ENCODE peak calls at places on chromosomes 7 and 10, in six cellular contexts. W, Y, P, Z, B and D are unnamed samples.

GRCh38 chr7:23462846-23463245 is 7.4 kb downstream of the IGF2BP3 start:
- DNase-seq in W (peak; percentile 61), Y (peak; percentile 18), P (no peak), Z (no peak), B (no peak), D (no peak)

GRCh38 chr10:86900955-86901354 is 56.5 kb downstream of the MMRN2 start:
- DNase-seq in W (no peak), Y (peak; percentile 95), P (no peak), Z (no peak), B (peak; percentile 57), D (no peak)

GRCh38 chr10:109978481-109978880 is 29.3 kb upstream of the ADD3 start:
- DNase-seq in W (peak; percentile 48), Y (peak; percentile 56), P (peak; percentile 52), Z (no peak), B (peak; percentile 49), D (peak; percentile 47)

GRCh38 chr10:100141446-100142087 is 44.3 kb downstream of the ERLIN1 start:
- DNase-seq in W (no peak), Y (no peak), P (no peak), Z (no peak), B (no peak), D (no peak)

GRCh38 chr10:25815999-25816768 is 117.8 kb upstream of the MYO3A start:
- DNase-seq in W (no peak), Y (no peak), P (no peak), Z (no peak), B (no peak), D (peak; percentile 63)

GRCh38 chr7:130912910-130913720 is 179.1 kb upstream of the KLF14 start:
- DNase-seq in W (peak; percentile 96), Y (peak; percentile 69), P (no peak), Z (peak; percentile 95), B (peak; percentile 67), D (peak; percentile 90)

GRCh38 chr10:14554843-14555205 is 219.9 kb downstream of the FAM107B start:
- DNase-seq in W (peak; percentile 55), Y (no peak), P (no peak), Z (no peak), B (no peak), D (no peak)

GRCh38 chr10:68428396-68428795 is 21.3 kb upstream of the RUFY2 start:
- DNase-seq in W (no peak), Y (no peak), P (no peak), Z (no peak), B (no peak), D (no peak)

GRCh38 chr7:149838224-149838991 is at the start of gene ZNF862:
- DNase-seq in W (peak; percentile 96), Y (peak; percentile 99), P (peak; percentile 97), Z (peak; percentile 92), B (peak; percentile 96), D (peak; percentile 97)

GRCh38 chr7:149837620-149838223 is 453 bp upstream of the ZNF862 start:
- DNase-seq in W (no peak), Y (no peak), P (no peak), Z (no peak), B (no peak), D (no peak)

GRCh38 chr7:149834601-149835000 is 3.6 kb upstream of the ZNF862 start:
- DNase-seq in W (no peak), Y (no peak), P (no peak), Z (no peak), B (no peak), D (no peak)

GRCh38 chr7:149838992-149839408 is 825 bp downstream of the ZNF862 start:
- DNase-seq in W (peak; percentile 22), Y (no peak), P (no peak), Z (no peak), B (no peak), D (no peak)

DNA sequence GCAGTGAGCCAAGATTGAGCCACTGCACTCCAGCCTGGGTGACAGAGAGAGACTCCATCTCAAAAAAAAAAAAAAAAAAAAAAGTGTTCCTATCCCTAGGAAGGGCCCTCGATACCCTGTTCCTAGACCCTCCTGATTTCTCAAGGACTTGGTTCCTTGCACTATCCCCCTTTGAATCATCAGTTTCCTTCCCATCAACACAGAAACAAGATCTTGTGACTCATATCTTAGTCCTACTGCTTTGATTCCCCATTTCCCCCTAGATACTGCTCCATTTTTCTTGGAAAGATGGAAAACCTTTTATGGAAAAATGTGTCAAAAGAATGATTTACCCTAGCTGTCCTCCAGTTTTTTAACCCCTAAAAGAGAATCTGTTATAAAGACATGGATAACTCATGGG is 1.7 kb upstream of the ZNF862 start:
- DNase-seq in W (no peak), Y (no peak), P (no peak), Z (no peak), B (no peak), D (no peak)
- TF ChIP-seq CTCF in W (no peak), Y (no peak), P (no peak), Z (no peak), B (no peak), D (no peak)

DNA sequence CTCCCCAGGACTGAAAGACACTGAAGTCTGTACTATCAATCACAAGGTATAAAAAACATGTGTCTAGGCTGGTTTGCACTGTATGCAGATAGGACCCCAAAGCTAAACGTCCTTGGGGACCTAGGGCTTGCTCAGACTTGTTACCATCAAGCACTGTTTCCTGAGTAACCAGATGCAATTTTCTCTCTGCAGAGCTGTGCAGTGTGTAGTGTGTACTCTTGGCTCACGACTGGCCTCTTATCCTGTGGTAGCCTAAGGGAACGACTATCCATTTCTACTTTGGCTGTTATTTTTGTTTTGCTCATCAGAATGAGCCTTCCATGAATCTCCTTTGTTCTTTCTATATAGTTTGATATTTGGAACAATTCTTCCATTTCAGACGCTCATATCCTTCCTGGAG is 143.1 kb upstream of the LRGUK start:
- DNase-seq in W (no peak), Y (no peak), P (peak; percentile 30), Z (no peak), B (no peak), D (no peak)
- TF ChIP-seq CTCF in W (no peak), Y (no peak), P (no peak), Z (no peak), B (no peak), D (no peak)

DNA sequence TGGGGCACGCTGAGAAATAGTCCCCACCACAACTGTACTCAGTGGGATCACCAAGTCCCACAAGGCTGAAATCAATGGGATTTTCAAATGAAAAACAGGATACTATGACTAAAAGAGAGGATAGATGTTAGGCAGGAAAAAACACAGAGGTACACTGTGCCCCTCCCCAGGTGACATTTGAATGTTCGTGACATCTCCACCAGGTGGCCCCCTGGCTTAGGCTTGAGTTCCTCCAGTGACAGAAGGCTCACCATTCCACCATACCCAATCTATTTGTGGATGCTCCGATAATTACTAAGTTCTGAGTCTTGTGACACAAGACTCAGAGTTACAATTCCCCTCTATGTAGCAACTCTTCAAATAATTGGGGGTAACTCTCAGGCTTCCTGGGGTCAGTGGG is 77.5 kb upstream of the KCNMA1 start:
- DNase-seq in W (peak; percentile 78), Y (no peak), P (no peak), Z (no peak), B (no peak), D (no peak)
- TF ChIP-seq CTCF in W (peak; percentile 97), Y (no peak), P (no peak), Z (peak; percentile 21), B (no peak), D (peak; percentile 51)

GRCh38 chr10:84845628-84846261 is 517.4 kb downstream of the CCSER2 start:
- DNase-seq in W (peak; percentile 22), Y (peak; percentile 39), P (no peak), Z (no peak), B (no peak), D (peak; percentile 8)
- TF ChIP-seq CTCF in W (peak; percentile 49), Y (peak; percentile 42), P (no peak), Z (peak; percentile 27), B (no peak), D (peak; percentile 52)

GRCh38 chr7:3399858-3400257 is 98.8 kb downstream of the SDK1 start:
- DNase-seq in W (peak; percentile 55), Y (no peak), P (peak; percentile 51), Z (no peak), B (no peak), D (no peak)
- TF ChIP-seq CTCF in W (peak; percentile 73), Y (no peak), P (peak; percentile 25), Z (peak; percentile 24), B (no peak), D (no peak)

GRCh38 chr10:816958-817357 is 114.5 kb downstream of the LARP4B start:
- DNase-seq in W (no peak), Y (no peak), P (no peak), Z (no peak), B (no peak), D (no peak)

GRCh38 chr10:817371-817770 is 114.1 kb downstream of the LARP4B start:
- DNase-seq in W (no peak), Y (no peak), P (no peak), Z (no peak), B (no peak), D (no peak)

GRCh38 chr10:813286-813685 is 118.2 kb downstream of the LARP4B start:
- DNase-seq in W (no peak), Y (no peak), P (no peak), Z (no peak), B (no peak), D (no peak)

GRCh38 chr10:814536-815302 is 116.8 kb downstream of the LARP4B start:
- DNase-seq in W (no peak), Y (no peak), P (no peak), Z (no peak), B (no peak), D (no peak)

GRCh38 chr10:815338-816104 is 116.0 kb downstream of the LARP4B start:
- DNase-seq in W (no peak), Y (no peak), P (no peak), Z (no peak), B (no peak), D (no peak)
- TF ChIP-seq CTCF in W (no peak), Y (no peak), P (peak; percentile 66), Z (peak; percentile 22), B (no peak), D (no peak)

GRCh38 chr7:120337308-120337907 is 64.4 kb downstream of the KCND2 start:
- DNase-seq in W (peak; percentile 25), Y (no peak), P (no peak), Z (no peak), B (no peak), D (no peak)
- TF ChIP-seq CTCF in W (peak; percentile 72), Y (peak; percentile 11), P (peak; percentile 78), Z (peak; percentile 69), B (no peak), D (peak; percentile 54)

DNA sequence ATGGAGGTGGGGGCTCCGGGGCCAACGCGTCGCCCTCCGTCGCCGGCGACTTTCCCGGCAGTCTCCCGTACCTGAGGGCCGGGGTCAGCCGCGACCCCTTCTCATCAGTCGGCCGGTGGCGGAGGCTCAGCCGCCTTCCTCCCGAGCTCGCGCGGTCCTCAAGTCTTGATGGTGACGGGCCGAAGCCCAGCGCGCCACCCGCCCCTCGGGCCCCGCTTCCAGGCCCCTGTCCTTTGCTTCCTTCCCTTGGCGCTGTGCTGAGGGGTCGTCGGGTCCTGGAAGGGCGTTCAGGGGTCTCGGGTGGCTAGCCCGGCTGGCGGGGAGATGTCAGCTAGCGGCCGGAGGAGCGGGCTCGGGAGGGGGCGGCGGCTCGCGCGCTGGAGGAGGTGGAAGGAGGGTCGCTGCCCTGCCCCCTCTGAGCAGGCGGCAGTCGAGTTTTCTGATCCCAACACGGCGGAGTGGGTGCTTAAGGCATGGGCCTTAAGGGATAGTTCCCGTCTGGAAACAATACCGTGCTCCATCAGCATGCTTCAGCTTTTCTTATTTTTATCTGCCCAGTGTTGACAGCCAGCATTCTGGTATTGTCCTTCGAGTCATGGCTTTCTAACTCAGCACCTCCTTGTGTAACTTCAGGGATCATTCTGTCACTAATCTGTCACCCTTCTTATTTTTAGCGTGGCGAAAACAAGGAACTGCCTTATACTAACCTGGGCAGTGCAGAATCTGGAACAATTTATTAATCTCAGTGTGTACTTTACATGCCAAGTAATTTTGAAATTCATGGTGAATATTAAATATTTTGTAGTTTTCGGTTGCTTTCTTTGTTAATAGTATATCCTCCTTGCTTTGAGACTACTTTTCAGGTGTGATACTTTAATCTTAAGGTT is 748 bp downstream of the PHTF2 start:
- DNase-seq in W (peak; percentile 30), Y (peak; percentile 27), P (peak; percentile 79), Z (no peak), B (peak; percentile 69), D (peak; percentile 56)
- TF ChIP-seq CTCF in W (no peak), Y (no peak), P (peak; percentile 26), Z (no peak), B (no peak), D (no peak)